ENCODE peak calls at places on chromosomes 12 and 14, in four cellular contexts. R, P, O and A are unnamed samples.

GRCh38 chr14:66076166-66076565 is 410.0 kb upstream of the CCDC196 start:
- DNase-seq in P (no peak), R (no peak), O (no peak), A (no peak)

GRCh38 chr12:57524814-57525614 is 2.4 kb downstream of the MBD6 start:
- DNase-seq in O (no peak), P (no peak), R (peak; percentile 53), A (no peak)

GRCh38 chr12:68224613-68225285 is 861 bp downstream of the IL26 start:
- DNase-seq in P (no peak), R (no peak), O (no peak), A (no peak)

GRCh38 chr12:99544457-99544856 is 103.1 kb upstream of the GARIN6 start:
- DNase-seq in R (no peak), O (no peak), P (no peak), A (no peak)

GRCh38 chr14:65551019-65551643 is 138.6 kb downstream of the FUT8 start:
- DNase-seq in R (no peak), P (no peak), O (no peak), A (no peak)

GRCh38 chr12:27843714-27844245 is 63.7 kb upstream of the MANSC4 start:
- DNase-seq in O (no peak), P (no peak), R (no peak), A (no peak)

GRCh38 chr12:45966486-45966885 is 23.9 kb downstream of the SCAF11 start:
- DNase-seq in P (peak; percentile 69), O (no peak), R (no peak), A (no peak)

GRCh38 chr14:78705989-78706388 is 535.8 kb downstream of the NRXN3 start:
- DNase-seq in P (no peak), O (no peak), R (no peak), A (no peak)

GRCh38 chr14:71465316-71465715 is 466.9 kb upstream of the RGS6 start:
- DNase-seq in R (no peak), P (no peak), O (no peak), A (no peak)

GRCh38 chr14:98959410-98959809 is 312.6 kb downstream of the BCL11B start:
- DNase-seq in O (no peak), P (no peak), R (no peak), A (no peak)